ENCODE peak calls at places on chromosomes 6 and 20, in four cellular contexts. C is CD8-positive, alpha-beta memory T cell; Q is colonic mucosa; U is CD4-positive, alpha-beta T cell. R is an unnamed sample.
A peak's percentile ranks its signal among the peaks of the same experiment; 100 is the strongest.

GRCh38 chr20:23200914-23201313 is 114.8 kb upstream of the CD93 start:
- DNase-seq in U (no peak), C (no peak), Q (peak; percentile 28), R (no peak)

GRCh38 chr6:83590413-83590812 is 78.1 kb downstream of the PRSS35 start:
- DNase-seq in Q (no peak), C (no peak), U (no peak), R (no peak)

GRCh38 chr6:145838305-145838704 is 23.7 kb upstream of the FBXO30 start:
- DNase-seq in C (no peak), U (no peak), Q (no peak), R (no peak)

GRCh38 chr6:154951400-154952200 is 43.5 kb upstream of the TIAM2 start:
- DNase-seq in U (no peak), C (peak; percentile 36), Q (no peak), R (peak; percentile 6)

GRCh38 chr20:33668087-33668790 is 1.5 kb downstream of the ACTL10 start:
- DNase-seq in C (no peak), Q (peak; percentile 84), U (peak; percentile 70), R (no peak)

GRCh38 chr6:76940186-76940585 is 523.1 kb downstream of the HTR1B start:
- DNase-seq in U (no peak), Q (no peak), C (no peak), R (no peak)

GRCh38 chr20:32501709-32502108 is 83.4 kb downstream of the NOL4L start:
- DNase-seq in C (no peak), Q (no peak), U (no peak), R (no peak)

GRCh38 chr20:16701296-16701695 is 28.5 kb upstream of the SNRPB2 start:
- DNase-seq in C (peak; percentile 13), U (peak; percentile 2), Q (no peak), R (no peak)

GRCh38 chr6:168416531-168416930 is 24.5 kb upstream of the SMOC2 start:
- DNase-seq in C (no peak), U (no peak), Q (no peak), R (no peak)

GRCh38 chr20:7742479-7742878 is 197.8 kb downstream of the HAO1 start:
- DNase-seq in U (no peak), C (no peak), Q (no peak), R (no peak)

GRCh38 chr20:8399963-8400362 is 267.9 kb downstream of the PLCB1 start:
- DNase-seq in Q (no peak), U (no peak), C (no peak), R (peak; percentile 70)

GRCh38 chr20:49426395-49426794 is 56.1 kb downstream of the KCNB1 start:
- DNase-seq in Q (no peak), U (no peak), C (no peak), R (no peak)

GRCh38 chr6:155436981-155437749 is 18.5 kb downstream of the NOX3 start:
- DNase-seq in U (no peak), Q (no peak), C (no peak), R (no peak)

GRCh38 chr20:32823078-32823477 is 3.3 kb downstream of the MAPRE1 start:
- DNase-seq in U (no peak), Q (no peak), C (no peak), R (peak; percentile 78)

GRCh38 chr6:53851561-53851960 is 56.8 kb downstream of the LRRC1 start:
- DNase-seq in C (no peak), U (no peak), Q (no peak), R (no peak)
- H3K27ac ChIP-seq in C (no peak overlapping the region), U (no peak overlapping the region), Q (no peak overlapping the region), R (no peak overlapping the region)

DNA sequence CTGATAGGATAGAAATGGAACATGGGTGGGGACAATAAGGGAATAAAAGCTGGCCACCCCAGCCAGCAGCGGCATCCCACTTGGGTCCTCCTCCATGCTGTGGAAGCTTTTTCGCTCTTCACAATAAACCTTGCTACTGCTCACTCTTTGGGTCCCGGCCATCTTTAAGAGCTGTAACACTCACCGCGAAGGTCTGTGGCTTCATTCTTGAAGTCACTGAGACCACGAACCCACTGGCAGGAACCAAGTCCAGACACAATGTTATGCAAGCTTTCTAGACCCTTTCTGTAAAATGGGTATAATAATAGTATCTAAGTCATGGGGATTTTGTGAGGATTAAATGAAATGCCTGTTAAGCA is 48.9 kb upstream of the EZR start:
- DNase-seq in C (no peak), U (no peak), Q (no peak), R (no peak)
- H3K27ac ChIP-seq in C (no peak overlapping the region), U (no peak overlapping the region), Q (peak overlapping the region; percentile 92), R (no peak overlapping the region)

DNA sequence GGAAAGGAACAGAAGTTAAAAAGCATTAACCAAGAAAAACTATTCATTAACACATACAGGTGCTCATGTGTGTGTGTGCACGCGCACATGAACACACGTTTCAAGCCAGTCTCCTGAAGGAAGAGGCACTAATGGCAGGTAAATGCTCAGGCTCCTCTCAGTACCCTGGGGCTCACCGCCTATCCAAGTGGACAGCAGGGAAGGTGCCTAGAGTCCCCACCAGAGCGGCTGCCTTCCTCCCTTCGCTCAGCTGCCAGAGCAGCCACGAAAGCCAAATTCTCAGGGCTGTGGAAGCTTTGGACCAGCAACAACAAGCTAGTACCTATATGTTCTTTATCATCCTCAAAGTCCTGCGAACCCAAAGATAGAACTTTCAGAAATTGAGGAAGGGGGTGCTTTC is 42.6 kb downstream of the PLCG1 start:
- DNase-seq in Q (no peak), U (no peak), C (no peak), R (no peak)
- H3K27ac ChIP-seq in Q (no peak overlapping the region), U (no peak overlapping the region), C (no peak overlapping the region), R (no peak overlapping the region)

DNA sequence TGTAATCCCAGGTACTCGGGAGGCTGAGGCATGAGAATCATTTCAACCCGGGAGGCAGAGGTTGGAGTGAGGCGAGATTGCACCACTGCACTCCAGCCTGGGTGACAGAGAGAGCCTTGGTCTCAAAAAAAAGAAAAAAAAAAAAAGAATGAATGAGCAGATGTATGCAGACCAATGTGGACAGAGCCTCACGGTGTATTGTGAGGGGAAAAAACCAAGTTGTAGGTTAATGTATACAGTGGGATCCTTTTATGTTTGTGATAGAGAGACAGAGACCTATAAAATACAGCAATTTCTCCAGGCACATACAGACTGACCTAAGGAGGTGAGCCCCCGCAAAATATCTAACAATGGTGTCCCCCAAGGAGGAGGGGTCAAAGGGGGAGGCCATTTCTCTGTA is 11.7 kb downstream of the TGM2 start:
- DNase-seq in Q (no peak), C (no peak), U (no peak), R (no peak)
- H3K27ac ChIP-seq in Q (peak overlapping the region; percentile 75), C (no peak overlapping the region), U (no peak overlapping the region), R (no peak overlapping the region)

GRCh38 chr6:13680448-13680968 is 31.1 kb downstream of the RANBP9 start:
- DNase-seq in Q (no peak), U (no peak), C (no peak), R (no peak)

GRCh38 chr6:13678255-13678983 is 33.2 kb downstream of the RANBP9 start:
- DNase-seq in U (no peak), C (no peak), Q (no peak), R (no peak)

GRCh38 chr6:13677878-13678254 is 33.8 kb downstream of the RANBP9 start:
- DNase-seq in U (no peak), Q (no peak), C (no peak), R (no peak)

GRCh38 chr6:13681305-13682061 is 30.2 kb downstream of the RANBP9 start:
- DNase-seq in C (peak; percentile 62), Q (no peak), U (no peak), R (peak; percentile 13)

GRCh38 chr6:13679996-13680395 is 31.6 kb downstream of the RANBP9 start:
- DNase-seq in Q (no peak), C (no peak), U (no peak), R (no peak)
- H3K27ac ChIP-seq in Q (no peak overlapping the region), C (no peak overlapping the region), U (no peak overlapping the region), R (no peak overlapping the region)

GRCh38 chr6:43207286-43207685 is 22.0 kb downstream of the DNPH1 start:
- DNase-seq in Q (no peak), U (no peak), C (no peak), R (no peak)
- H3K27ac ChIP-seq in Q (no peak overlapping the region), U (no peak overlapping the region), C (no peak overlapping the region), R (no peak overlapping the region)

GRCh38 chr20:62136283-62137091 is 6.7 kb downstream of the PSMA7 start:
- DNase-seq in U (peak; percentile 63), C (peak; percentile 70), Q (peak; percentile 70), R (peak; percentile 64)
- H3K27ac ChIP-seq in U (no peak overlapping the region), C (no peak overlapping the region), Q (no peak overlapping the region), R (no peak overlapping the region)

DNA sequence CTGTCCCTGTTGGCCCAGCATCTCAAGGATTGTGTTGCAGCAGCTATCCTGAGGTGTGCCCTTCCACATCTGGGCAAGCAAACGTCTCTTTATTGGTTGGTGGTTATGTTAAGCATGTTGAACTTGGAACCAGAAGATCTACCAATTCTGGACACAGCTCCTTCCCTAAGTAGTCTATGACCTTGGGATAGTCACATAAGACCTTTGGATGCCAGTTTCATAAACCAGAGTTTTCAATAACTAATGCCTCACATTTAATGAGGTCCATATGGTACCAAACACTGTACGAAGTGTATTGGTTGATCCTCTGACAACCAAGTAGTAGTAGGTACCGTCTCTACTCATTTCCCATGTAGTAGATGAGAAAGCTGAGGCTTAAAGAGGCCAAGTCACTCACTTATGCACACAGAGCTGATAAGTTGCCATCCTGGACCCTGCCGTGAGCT is 3.7 kb downstream of the CYP24A1 start:
- DNase-seq in C (no peak), U (no peak), Q (no peak), R (no peak)
- H3K27ac ChIP-seq in C (no peak overlapping the region), U (no peak overlapping the region), Q (no peak overlapping the region), R (no peak overlapping the region)

R was measured in HL-60.